ENCODE peak calls at places on chromosomes 5 and 9, in nine cellular contexts. One of them, this sample, is unnamed. For H3K4me1, the result is how much of the 10 kb centered on the place peaks cover.

GRCh38 chr5:16791036-16791705 is 144.9 kb downstream of the MYO10 start:
- DNase-seq in fibroblast of lung: peak
- DNase-seq in right lobe of liver: no peak
- DNase-seq in left ventricle myocardium inferior: no peak
- DNase-seq in thyroid gland: no peak
- DNase-seq in Peyer's patch: no peak
- DNase-seq in PC-3: peak
- DNase-seq in CD8-positive, alpha-beta T cell: no peak
- DNase-seq in SK-N-SH: peak
- DNase-seq in this sample: peak

GRCh38 chr5:107359033-107359915 is 311.5 kb downstream of the EFNA5 start:
- DNase-seq in thyroid gland: no peak
- DNase-seq in fibroblast of lung: peak
- DNase-seq in right lobe of liver: no peak
- DNase-seq in CD8-positive, alpha-beta T cell: no peak
- DNase-seq in left ventricle myocardium inferior: no peak
- DNase-seq in SK-N-SH: no peak
- DNase-seq in Peyer's patch: no peak
- DNase-seq in PC-3: peak
- DNase-seq in this sample: no peak

GRCh38 chr5:42756630-42757601 is at the start of gene CCDC152:
- DNase-seq in thyroid gland: no peak
- DNase-seq in left ventricle myocardium inferior: no peak
- DNase-seq in fibroblast of lung: peak
- DNase-seq in Peyer's patch: no peak
- DNase-seq in SK-N-SH: peak
- DNase-seq in PC-3: peak
- DNase-seq in CD8-positive, alpha-beta T cell: peak
- DNase-seq in right lobe of liver: no peak
- DNase-seq in this sample: peak

GRCh38 chr5:100803391-100803790 is 99.7 kb downstream of the ST8SIA4 start:
- DNase-seq in CD8-positive, alpha-beta T cell: no peak
- DNase-seq in PC-3: no peak
- DNase-seq in left ventricle myocardium inferior: no peak
- DNase-seq in thyroid gland: no peak
- DNase-seq in right lobe of liver: no peak
- DNase-seq in SK-N-SH: no peak
- DNase-seq in Peyer's patch: no peak
- DNase-seq in fibroblast of lung: peak
- DNase-seq in this sample: peak

GRCh38 chr9:125361837-125362531 is 100.4 kb downstream of the GAPVD1 start:
- DNase-seq in SK-N-SH: no peak
- DNase-seq in left ventricle myocardium inferior: no peak
- DNase-seq in CD8-positive, alpha-beta T cell: no peak
- DNase-seq in Peyer's patch: no peak
- DNase-seq in right lobe of liver: no peak
- DNase-seq in fibroblast of lung: no peak
- DNase-seq in thyroid gland: no peak
- DNase-seq in PC-3: peak
- DNase-seq in this sample: no peak

GRCh38 chr9:23851024-23851629 is 25.1 kb upstream of the ELAVL2 start:
- DNase-seq in thyroid gland: peak
- DNase-seq in SK-N-SH: peak
- DNase-seq in right lobe of liver: peak
- DNase-seq in left ventricle myocardium inferior: no peak
- DNase-seq in CD8-positive, alpha-beta T cell: no peak
- DNase-seq in fibroblast of lung: peak
- DNase-seq in PC-3: no peak
- DNase-seq in Peyer's patch: no peak
- DNase-seq in this sample: peak

GRCh38 chr9:30722065-30722464 is 1662.4 kb upstream of the ACO1 start:
- DNase-seq in fibroblast of lung: no peak
- DNase-seq in right lobe of liver: no peak
- DNase-seq in CD8-positive, alpha-beta T cell: no peak
- DNase-seq in thyroid gland: no peak
- DNase-seq in Peyer's patch: no peak
- DNase-seq in left ventricle myocardium inferior: no peak
- DNase-seq in SK-N-SH: no peak
- DNase-seq in PC-3: no peak
- DNase-seq in this sample: no peak

GRCh38 chr5:11013793-11014192 is 252.8 kb upstream of the DAP start:
- DNase-seq in thyroid gland: no peak
- DNase-seq in SK-N-SH: no peak
- DNase-seq in CD8-positive, alpha-beta T cell: no peak
- DNase-seq in right lobe of liver: no peak
- DNase-seq in left ventricle myocardium inferior: peak
- DNase-seq in Peyer's patch: no peak
- DNase-seq in PC-3: no peak
- DNase-seq in fibroblast of lung: no peak
- DNase-seq in this sample: peak

GRCh38 chr9:3648722-3649121 is 122.9 kb upstream of the RFX3 start:
- DNase-seq in CD8-positive, alpha-beta T cell: no peak
- DNase-seq in fibroblast of lung: no peak
- DNase-seq in right lobe of liver: no peak
- DNase-seq in Peyer's patch: no peak
- DNase-seq in left ventricle myocardium inferior: no peak
- DNase-seq in thyroid gland: no peak
- DNase-seq in PC-3: no peak
- DNase-seq in SK-N-SH: no peak
- DNase-seq in this sample: no peak

GRCh38 chr9:126613656-126614055 is at the start of gene LMX1B:
- DNase-seq in right lobe of liver: no peak
- DNase-seq in Peyer's patch: peak
- DNase-seq in thyroid gland: peak
- DNase-seq in left ventricle myocardium inferior: peak
- DNase-seq in CD8-positive, alpha-beta T cell: no peak
- DNase-seq in SK-N-SH: peak
- DNase-seq in PC-3: no peak
- DNase-seq in fibroblast of lung: peak
- DNase-seq in this sample: peak

GRCh38 chr9:135023389-135023788 is 64.1 kb upstream of the OLFM1 start:
- DNase-seq in SK-N-SH: peak
- DNase-seq in Peyer's patch: peak
- DNase-seq in right lobe of liver: no peak
- DNase-seq in PC-3: peak
- DNase-seq in left ventricle myocardium inferior: no peak
- DNase-seq in thyroid gland: no peak
- DNase-seq in CD8-positive, alpha-beta T cell: no peak
- DNase-seq in fibroblast of lung: peak
- DNase-seq in this sample: no peak

GRCh38 chr9:16217933-16218830 is 652.3 kb downstream of the BNC2 start:
- DNase-seq in fibroblast of lung: peak
- DNase-seq in right lobe of liver: no peak
- DNase-seq in left ventricle myocardium inferior: no peak
- DNase-seq in SK-N-SH: no peak
- DNase-seq in PC-3: no peak
- DNase-seq in Peyer's patch: no peak
- DNase-seq in CD8-positive, alpha-beta T cell: no peak
- DNase-seq in thyroid gland: no peak
- DNase-seq in this sample: no peak

GRCh38 chr9:110714314-110714713 is 45.7 kb downstream of the MUSK start:
- DNase-seq in Peyer's patch: no peak
- DNase-seq in CD8-positive, alpha-beta T cell: no peak
- DNase-seq in SK-N-SH: no peak
- DNase-seq in PC-3: peak
- DNase-seq in right lobe of liver: no peak
- DNase-seq in fibroblast of lung: peak
- DNase-seq in thyroid gland: no peak
- DNase-seq in left ventricle myocardium inferior: no peak
- DNase-seq in this sample: no peak

GRCh38 chr5:97417977-97418376 is 234.9 kb upstream of the RIOK2 start:
- DNase-seq in PC-3: no peak
- DNase-seq in CD8-positive, alpha-beta T cell: no peak
- DNase-seq in right lobe of liver: no peak
- DNase-seq in thyroid gland: no peak
- DNase-seq in left ventricle myocardium inferior: no peak
- DNase-seq in fibroblast of lung: no peak
- DNase-seq in Peyer's patch: no peak
- DNase-seq in SK-N-SH: no peak
- DNase-seq in this sample: no peak

GRCh38 chr5:10602031-10602806 is 38.3 kb downstream of the ANKRD33B start:
- DNase-seq in CD8-positive, alpha-beta T cell: no peak
- DNase-seq in left ventricle myocardium inferior: peak
- DNase-seq in PC-3: no peak
- DNase-seq in thyroid gland: no peak
- DNase-seq in right lobe of liver: peak
- DNase-seq in SK-N-SH: no peak
- DNase-seq in Peyer's patch: no peak
- DNase-seq in fibroblast of lung: no peak
- DNase-seq in this sample: peak

GRCh38 chr9:128043467-128043868 is 23.7 kb downstream of the NAIF1 start:
- DNase-seq in CD8-positive, alpha-beta T cell: no peak
- DNase-seq in left ventricle myocardium inferior: no peak
- DNase-seq in thyroid gland: peak
- DNase-seq in fibroblast of lung: no peak
- DNase-seq in right lobe of liver: peak
- DNase-seq in PC-3: no peak
- DNase-seq in SK-N-SH: no peak
- DNase-seq in Peyer's patch: peak
- DNase-seq in this sample: no peak
- H3K4me1 ChIP-seq in CD8-positive, alpha-beta T cell: under half
- H3K4me1 ChIP-seq in left ventricle myocardium inferior: under half
- H3K4me1 ChIP-seq in thyroid gland: under half
- H3K4me1 ChIP-seq in fibroblast of lung: under half
- H3K4me1 ChIP-seq in right lobe of liver: under half
- H3K4me1 ChIP-seq in PC-3: under half
- H3K4me1 ChIP-seq in SK-N-SH: under half
- H3K4me1 ChIP-seq in Peyer's patch: under half
- H3K4me1 ChIP-seq in this sample: under half

DNA sequence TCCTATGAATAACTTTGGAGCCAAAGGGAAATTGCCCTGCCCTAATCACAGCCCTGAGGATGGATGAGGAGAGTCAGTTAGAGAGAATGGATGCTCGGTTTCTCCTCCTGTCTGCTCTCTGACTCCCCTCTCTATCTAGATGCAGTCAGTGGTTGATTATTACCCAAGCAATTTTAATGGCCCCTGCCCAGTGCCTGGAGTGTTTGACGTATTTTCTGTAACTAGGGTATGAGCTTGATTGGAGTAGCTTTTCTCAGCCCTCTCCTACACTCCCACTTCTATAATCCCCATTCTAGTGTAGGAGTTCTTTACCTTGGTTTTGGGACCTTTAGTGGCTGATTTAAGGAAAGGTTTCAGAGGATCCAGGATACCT is 60.4 kb downstream of the DOCK2 start:
- DNase-seq in right lobe of liver: no peak
- DNase-seq in Peyer's patch: no peak
- DNase-seq in thyroid gland: no peak
- DNase-seq in SK-N-SH: no peak
- DNase-seq in PC-3: no peak
- DNase-seq in left ventricle myocardium inferior: no peak
- DNase-seq in fibroblast of lung: no peak
- DNase-seq in CD8-positive, alpha-beta T cell: no peak
- DNase-seq in this sample: no peak
- H3K27ac ChIP-seq in right lobe of liver: no peak
- H3K27ac ChIP-seq in Peyer's patch: no peak
- H3K27ac ChIP-seq in thyroid gland: no peak
- H3K27ac ChIP-seq in SK-N-SH: peak
- H3K27ac ChIP-seq in PC-3: no peak
- H3K27ac ChIP-seq in left ventricle myocardium inferior: no peak
- H3K27ac ChIP-seq in fibroblast of lung: peak
- H3K27ac ChIP-seq in CD8-positive, alpha-beta T cell: no peak
- H3K27ac ChIP-seq in this sample: no peak

DNA sequence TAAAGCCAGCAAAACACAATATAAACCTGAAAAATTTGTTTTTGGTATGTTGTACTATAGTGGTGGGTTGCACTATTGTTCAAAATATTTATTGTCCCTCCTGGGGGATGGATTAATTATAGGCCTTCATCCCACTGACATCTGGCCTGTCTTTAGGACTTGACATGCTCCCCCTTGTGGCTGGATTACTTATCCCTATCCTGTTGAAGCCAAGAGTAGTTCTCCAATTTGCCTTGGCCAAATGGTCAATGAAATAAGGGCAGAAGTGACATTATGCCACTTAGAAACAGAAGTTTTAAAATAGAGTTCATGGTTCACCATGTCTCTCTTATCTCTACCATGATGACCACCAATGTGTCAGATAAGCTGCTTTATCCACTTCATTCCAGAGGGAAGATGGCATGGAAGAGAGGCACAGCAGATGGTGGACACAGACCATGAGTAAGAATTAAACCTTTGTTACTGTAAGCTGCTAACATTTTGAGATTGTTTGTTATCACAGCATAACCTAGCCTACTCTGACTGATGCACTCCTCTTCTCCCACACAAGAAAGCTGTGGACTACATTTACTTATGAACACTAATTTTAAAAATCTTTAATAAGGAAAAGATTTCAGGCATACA is 29.2 kb upstream of the ARHGEF28 start:
- DNase-seq in thyroid gland: no peak
- DNase-seq in fibroblast of lung: peak
- DNase-seq in right lobe of liver: no peak
- DNase-seq in left ventricle myocardium inferior: no peak
- DNase-seq in Peyer's patch: no peak
- DNase-seq in PC-3: peak
- DNase-seq in SK-N-SH: peak
- DNase-seq in CD8-positive, alpha-beta T cell: no peak
- DNase-seq in this sample: peak
- TF ChIP-seq CTCF in thyroid gland: no peak
- TF ChIP-seq CTCF in fibroblast of lung: peak
- TF ChIP-seq CTCF in right lobe of liver: peak
- TF ChIP-seq CTCF in left ventricle myocardium inferior: peak
- TF ChIP-seq CTCF in Peyer's patch: peak
- TF ChIP-seq CTCF in PC-3: peak
- TF ChIP-seq CTCF in SK-N-SH: peak
- TF ChIP-seq CTCF in CD8-positive, alpha-beta T cell: peak
- TF ChIP-seq CTCF in this sample: peak

GRCh38 chr9:137266589-137267453 is 10.7 kb upstream of the TOR4A start:
- DNase-seq in Peyer's patch: no peak
- DNase-seq in fibroblast of lung: no peak
- DNase-seq in PC-3: no peak
- DNase-seq in CD8-positive, alpha-beta T cell: no peak
- DNase-seq in thyroid gland: no peak
- DNase-seq in right lobe of liver: no peak
- DNase-seq in SK-N-SH: no peak
- DNase-seq in left ventricle myocardium inferior: no peak
- DNase-seq in this sample: no peak

GRCh38 chr9:137265496-137266161 is 10.5 kb downstream of the NELFB start:
- DNase-seq in fibroblast of lung: no peak
- DNase-seq in right lobe of liver: no peak
- DNase-seq in CD8-positive, alpha-beta T cell: no peak
- DNase-seq in PC-3: no peak
- DNase-seq in thyroid gland: no peak
- DNase-seq in left ventricle myocardium inferior: no peak
- DNase-seq in SK-N-SH: no peak
- DNase-seq in Peyer's patch: no peak
- DNase-seq in this sample: no peak

GRCh38 chr9:137267933-137268355 is 9.6 kb upstream of the TOR4A start:
- DNase-seq in PC-3: no peak
- DNase-seq in right lobe of liver: no peak
- DNase-seq in CD8-positive, alpha-beta T cell: no peak
- DNase-seq in left ventricle myocardium inferior: no peak
- DNase-seq in SK-N-SH: no peak
- DNase-seq in thyroid gland: no peak
- DNase-seq in fibroblast of lung: no peak
- DNase-seq in Peyer's patch: no peak
- DNase-seq in this sample: no peak

GRCh38 chr9:137264067-137264466 is 8.9 kb downstream of the NELFB start:
- DNase-seq in PC-3: no peak
- DNase-seq in right lobe of liver: no peak
- DNase-seq in left ventricle myocardium inferior: no peak
- DNase-seq in Peyer's patch: no peak
- DNase-seq in SK-N-SH: no peak
- DNase-seq in thyroid gland: no peak
- DNase-seq in CD8-positive, alpha-beta T cell: no peak
- DNase-seq in fibroblast of lung: no peak
- DNase-seq in this sample: no peak

GRCh38 chr9:137266162-137266527 is 11.0 kb downstream of the NELFB start:
- DNase-seq in thyroid gland: no peak
- DNase-seq in fibroblast of lung: no peak
- DNase-seq in Peyer's patch: no peak
- DNase-seq in PC-3: no peak
- DNase-seq in right lobe of liver: peak
- DNase-seq in SK-N-SH: no peak
- DNase-seq in CD8-positive, alpha-beta T cell: no peak
- DNase-seq in left ventricle myocardium inferior: no peak
- DNase-seq in this sample: no peak
- H3K4me1 ChIP-seq in thyroid gland: under half
- H3K4me1 ChIP-seq in fibroblast of lung: under half
- H3K4me1 ChIP-seq in Peyer's patch: under half
- H3K4me1 ChIP-seq in PC-3: under half
- H3K4me1 ChIP-seq in right lobe of liver: under half
- H3K4me1 ChIP-seq in SK-N-SH: under half
- H3K4me1 ChIP-seq in CD8-positive, alpha-beta T cell: under half
- H3K4me1 ChIP-seq in left ventricle myocardium inferior: half or more
- H3K4me1 ChIP-seq in this sample: under half

This sample was measured in body of pancreas.